ENCODE peak calls at places on chromosomes 4 and X, in six cellular contexts. M is mammary epithelial cell, I is stomach, D is sigmoid colon, G is breast epithelium, J is esophagus squamous epithelium. O is an unnamed sample. For H3K27me3, the result is how much of the 10 kb centered on the place peaks cover.

GRCh38 chr4:5206391-5206790 is 155.1 kb downstream of the STK32B start:
- DNase-seq in I (no peak), G (no peak), M (peak), D (no peak), J (no peak), O (no peak)

GRCh38 chrX:39791691-39792090 is 306.1 kb downstream of the BCOR start:
- DNase-seq in J (no peak), I (no peak), M (no peak), G (no peak), D (no peak), O (no peak)

GRCh38 chr4:1277667-1278335 is 11.9 kb upstream of the MAEA start:
- DNase-seq in I (no peak), D (no peak), G (no peak), J (no peak), M (no peak), O (no peak)

GRCh38 chr4:114385195-114385985 is 213.2 kb upstream of the UGT8 start:
- DNase-seq in I (no peak), J (no peak), G (no peak), M (no peak), D (no peak), O (no peak)

GRCh38 chrX:19709812-19710518 is 177.4 kb downstream of the SH3KBP1 start:
- DNase-seq in G (no peak), D (no peak), I (no peak), J (no peak), M (peak), O (no peak)

GRCh38 chr4:1863297-1864033 is 7.5 kb upstream of the LETM1 start:
- DNase-seq in J (no peak), G (no peak), I (no peak), D (no peak), M (no peak), O (no peak)

GRCh38 chr4:53905935-53906377 is 158.4 kb downstream of the CHIC2 start:
- DNase-seq in D (no peak), J (no peak), G (no peak), I (peak), M (peak), O (no peak)

GRCh38 chrX:42714981-42715688 is 62.8 kb downstream of the PPP1R2C start:
- DNase-seq in M (peak), I (peak), G (peak), D (peak), J (no peak), O (peak)

GRCh38 chr4:132275583-132276121 is 873.4 kb upstream of the PCDH10 start:
- DNase-seq in G (no peak), J (no peak), I (no peak), M (no peak), D (no peak), O (no peak)

GRCh38 chr4:30094866-30095265 is 625.3 kb upstream of the PCDH7 start:
- DNase-seq in I (no peak), G (no peak), M (peak), J (no peak), D (no peak), O (no peak)

GRCh38 chr4:161883157-161883556 is 280.6 kb downstream of the FSTL5 start:
- DNase-seq in J (no peak), D (no peak), M (no peak), G (no peak), I (no peak), O (no peak)

GRCh38 chr4:161881370-161881769 is 282.4 kb downstream of the FSTL5 start:
- DNase-seq in D (no peak), M (no peak), J (no peak), G (no peak), I (no peak), O (no peak)
- H3K27ac ChIP-seq in D (no peak), M (no peak), J (no peak), G (no peak), I (no peak), O (no peak)

DNA sequence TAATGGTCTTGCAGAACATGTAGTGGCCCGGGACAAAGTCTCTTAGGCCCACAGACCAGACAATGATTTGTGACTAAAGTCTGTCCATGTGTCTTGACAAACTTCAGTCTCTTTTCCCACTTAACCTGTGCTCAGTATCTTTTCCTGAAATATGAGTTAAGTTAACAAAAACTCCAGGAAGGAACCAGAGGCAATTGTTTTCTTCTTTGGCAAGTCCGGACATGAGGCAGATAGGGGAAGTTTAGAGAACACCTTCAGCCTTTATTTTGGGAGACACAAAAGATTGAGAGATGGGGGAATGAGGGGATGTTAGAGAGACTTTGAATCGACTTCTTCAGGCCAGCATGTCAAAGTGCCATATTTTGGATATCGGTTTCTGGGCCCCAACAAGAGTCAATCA is 80.2 kb upstream of the FRMPD4 start:
- DNase-seq in D (no peak), I (no peak), M (peak), J (no peak), G (no peak), O (no peak)
- H3K27me3 ChIP-seq in D (under half), I (under half), M (under half), J (under half), G (under half), O (under half)

DNA sequence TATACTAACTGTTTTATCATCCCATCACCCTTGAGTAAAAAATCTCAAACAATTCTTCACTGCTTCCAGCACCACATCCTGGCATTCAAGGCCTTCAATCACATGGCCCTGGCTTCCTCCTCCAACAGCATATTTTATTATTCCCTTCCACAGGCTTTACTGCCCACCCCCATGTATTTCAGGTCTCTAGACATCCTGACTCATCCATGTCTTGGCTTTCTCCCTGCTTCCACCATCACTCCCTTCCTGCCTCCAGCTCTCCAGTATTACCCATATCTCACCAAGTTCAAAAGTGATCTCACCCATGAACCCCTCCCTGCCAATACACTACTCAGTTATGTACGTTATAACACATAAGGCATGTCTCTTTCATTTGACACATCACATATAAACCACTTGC is 34.7 kb upstream of the PLAC1 start:
- DNase-seq in I (no peak), G (no peak), M (peak), D (no peak), J (no peak), O (no peak)
- TF ChIP-seq CTCF in I (no peak), G (no peak), M (no peak), D (no peak), J (no peak), O (no peak)

GRCh38 chr4:151678048-151678853 is 82.6 kb downstream of the GATB start:
- DNase-seq in J (no peak), D (no peak), G (no peak), I (no peak), M (no peak), O (no peak)

GRCh38 chr4:151676301-151676700 is 84.5 kb downstream of the GATB start:
- DNase-seq in I (no peak), M (peak), G (no peak), D (no peak), J (no peak), O (no peak)

GRCh38 chr4:151681085-151681484 is 79.7 kb downstream of the GATB start:
- DNase-seq in M (no peak), D (no peak), G (no peak), I (no peak), J (no peak), O (no peak)

GRCh38 chr4:151677193-151677592 is 83.6 kb downstream of the GATB start:
- DNase-seq in I (no peak), D (no peak), M (no peak), J (no peak), G (no peak), O (no peak)

GRCh38 chr4:151679247-151679646 is 81.6 kb downstream of the GATB start:
- DNase-seq in I (no peak), J (no peak), G (no peak), D (no peak), M (no peak), O (no peak)
- H3K27ac ChIP-seq in I (no peak), J (no peak), G (no peak), D (no peak), M (no peak), O (no peak)

GRCh38 chr4:3493720-3494492 is 30.8 kb downstream of the DOK7 start:
- DNase-seq in I (no peak), J (no peak), D (no peak), G (no peak), M (no peak), O (no peak)

GRCh38 chr4:3492741-3493719 is 29.9 kb downstream of the DOK7 start:
- DNase-seq in D (no peak), M (no peak), J (no peak), I (no peak), G (no peak), O (no peak)

GRCh38 chr4:3494501-3494900 is 31.4 kb downstream of the DOK7 start:
- DNase-seq in G (no peak), I (no peak), M (no peak), J (no peak), D (no peak), O (no peak)

GRCh38 chr4:3489451-3489962 is 26.4 kb downstream of the DOK7 start:
- DNase-seq in M (no peak), I (no peak), G (no peak), J (no peak), D (no peak), O (no peak)

DNA sequence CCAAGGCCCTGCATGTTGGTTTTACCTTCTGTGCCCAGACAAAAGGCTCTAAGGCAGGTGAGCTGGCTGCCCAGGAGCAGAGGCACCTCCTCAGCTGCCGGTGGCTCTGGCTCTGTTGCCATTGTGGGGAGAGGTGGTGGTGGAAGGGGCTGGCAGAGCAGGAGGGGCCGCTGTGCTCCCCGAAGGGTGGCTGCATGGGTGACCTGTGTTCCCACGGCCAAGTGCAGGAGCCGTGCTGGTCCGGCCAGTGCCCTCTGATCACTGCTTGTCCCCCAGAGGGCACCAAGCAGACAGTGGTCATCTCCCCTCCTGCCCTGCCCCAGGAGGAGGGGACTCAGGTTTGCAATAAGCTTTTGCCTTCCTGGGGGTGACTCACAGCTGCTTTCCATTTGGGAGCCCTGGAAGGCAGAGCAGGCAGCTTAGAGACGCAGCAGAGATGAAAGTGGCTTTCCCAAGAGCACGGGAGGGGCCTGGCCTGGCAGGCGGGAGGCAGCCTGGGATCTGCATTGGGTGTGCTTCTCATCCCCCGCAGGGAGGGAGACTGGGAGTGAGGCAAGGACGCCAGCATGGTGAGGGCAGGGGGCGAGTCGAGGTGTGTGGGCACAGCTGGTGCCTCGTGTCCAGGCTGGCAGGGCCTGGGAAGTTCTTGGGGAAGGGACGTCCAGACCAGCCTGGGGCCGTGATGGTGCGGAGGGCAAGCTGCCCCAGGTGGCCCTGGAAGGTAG is 28.7 kb downstream of the DOK7 start:
- DNase-seq in M (no peak), G (no peak), J (no peak), D (no peak), I (no peak), O (no peak)
- H3K27me3 ChIP-seq in M (under half), G (under half), J (half or more), D (under half), I (under half), O (under half)

GRCh38 chrX:104310084-104310483 is 55.4 kb upstream of the ESX1 start:
- DNase-seq in I (no peak), J (no peak), M (peak), G (no peak), D (no peak), O (no peak)
- TF ChIP-seq CTCF in I (no peak), J (no peak), M (peak), G (no peak), D (no peak), O (no peak)

GRCh38 chr4:38949416-38950051 is 81.9 kb downstream of the FAM114A1 start:
- DNase-seq in D (no peak), G (no peak), M (peak), J (no peak), I (no peak), O (peak)
- H3K27ac ChIP-seq in D (peak), G (no peak), M (peak), J (no peak), I (no peak), O (peak)

DNA sequence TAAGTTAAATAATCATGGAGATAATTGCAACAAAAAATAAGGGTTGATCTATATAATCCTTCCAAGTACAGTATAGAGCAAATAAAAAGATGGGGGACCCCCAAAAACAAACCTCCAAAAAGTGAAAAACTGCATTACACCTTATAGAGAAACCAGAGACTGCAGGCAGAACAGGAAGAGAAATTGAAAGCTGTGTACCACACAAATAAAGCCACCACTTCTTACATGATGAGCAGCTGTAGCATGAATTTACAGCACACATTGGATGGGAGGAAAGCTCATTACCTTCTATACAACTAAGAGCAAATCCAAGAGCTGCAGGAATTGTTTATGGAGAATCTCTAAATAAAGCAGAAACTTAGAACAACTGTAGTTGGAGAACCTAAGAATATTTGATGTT is 152.4 kb upstream of the PDE5A start:
- DNase-seq in I (no peak), J (no peak), M (no peak), G (no peak), D (no peak), O (no peak)
- H3K27me3 ChIP-seq in I (under half), J (under half), M (under half), G (under half), D (under half), O (under half)

O was measured in CD4-positive, alpha-beta T cell.